ENCODE peak calls at places on chromosomes 7 and 10, in nine cellular contexts. W, Y, J, Q, H, A, P, K and C are unnamed samples.

GRCh38 chr7:87715511-87715910 is 87.3 kb downstream of the RUNDC3B start:
- DNase-seq in J (no peak), H (no peak), A (no peak), W (no peak), P (no peak), Q (no peak), K (no peak), Y (no peak), C (no peak)

GRCh38 chr10:69901623-69902505 is 100.2 kb downstream of the COL13A1 start:
- DNase-seq in P (peak; percentile 22), Q (peak; percentile 29), Y (peak; percentile 46), J (no peak), W (peak; percentile 11), A (no peak), H (peak; percentile 60), K (no peak), C (peak; percentile 50)

GRCh38 chr7:147911224-147911623 is 679.3 kb upstream of the C7orf33 start:
- DNase-seq in J (no peak), Y (no peak), A (no peak), Q (no peak), W (no peak), P (no peak), H (no peak), K (no peak), C (no peak)

GRCh38 chr7:95066736-95067530 is 159.5 kb downstream of the PPP1R9A start:
- DNase-seq in Q (no peak), H (peak; percentile 77), A (no peak), Y (no peak), P (peak; percentile 34), W (no peak), J (no peak), K (no peak), C (peak; percentile 69)

GRCh38 chr7:42945821-42946615 is 13.8 kb downstream of the MRPL32 start:
- DNase-seq in W (no peak), K (no peak), Q (no peak), A (no peak), Y (no peak), P (peak; percentile 51), J (no peak), H (peak; percentile 29), C (no peak)

GRCh38 chr7:149824748-149825566 is 13.2 kb upstream of the ZNF862 start:
- DNase-seq in P (no peak), K (peak; percentile 62), Y (no peak), W (no peak), A (no peak), J (no peak), H (no peak), Q (no peak), C (no peak)

GRCh38 chr7:37592366-37592765 is 91.2 kb upstream of the GPR141 start:
- DNase-seq in Y (no peak), H (no peak), W (no peak), Q (no peak), P (no peak), K (no peak), J (no peak), A (no peak), C (no peak)

GRCh38 chr10:75486591-75486990 is 55.2 kb downstream of the LRMDA start:
- DNase-seq in Q (no peak), A (no peak), Y (no peak), K (no peak), H (no peak), J (no peak), P (no peak), W (no peak), C (no peak)

GRCh38 chr10:49398000-49398861 is 2.3 kb upstream of the DRGX start:
- DNase-seq in A (peak; percentile 32), J (peak; percentile 74), H (peak; percentile 36), K (peak; percentile 87), Y (peak; percentile 54), Q (peak; percentile 23), W (no peak), P (peak; percentile 20), C (no peak)

GRCh38 chr10:72697711-72698110 is 5.8 kb downstream of the MCU start:
- DNase-seq in Y (no peak), P (no peak), Q (no peak), H (peak; percentile 65), A (no peak), W (no peak), K (no peak), J (no peak), C (no peak)

GRCh38 chr7:4196121-4196819 is 485.8 kb upstream of the FOXK1 start:
- DNase-seq in P (no peak), K (no peak), J (no peak), H (no peak), Y (no peak), Q (no peak), W (no peak), A (no peak), C (no peak)

GRCh38 chr7:152436279-152437147 is 710 bp upstream of the KMT2C start:
- DNase-seq in W (peak; percentile 68), Y (peak; percentile 96), J (peak; percentile 92), P (peak; percentile 91), H (peak; percentile 90), A (peak; percentile 90), Q (peak; percentile 87), K (peak; percentile 96), C (peak; percentile 93)

GRCh38 chr7:21916629-21917028 is 29.1 kb downstream of the CDCA7L start:
- DNase-seq in W (no peak), H (no peak), J (no peak), K (no peak), P (no peak), Q (no peak), A (no peak), Y (no peak), C (no peak)

GRCh38 chr7:138934861-138935260 is 46.3 kb downstream of the KIAA1549 start:
- DNase-seq in A (no peak), P (peak; percentile 95), H (peak; percentile 85), K (no peak), W (no peak), J (no peak), Q (no peak), Y (no peak), C (no peak)

GRCh38 chr10:121578298-121578697 is 19.9 kb downstream of the FGFR2 start:
- DNase-seq in J (no peak), A (no peak), Q (no peak), Y (no peak), H (no peak), W (no peak), K (no peak), P (no peak), C (no peak)

GRCh38 chr7:99642099-99642498 is 25.4 kb downstream of the ZSCAN25 start:
- DNase-seq in Q (no peak), H (no peak), W (no peak), Y (no peak), J (no peak), A (no peak), P (no peak), K (no peak), C (no peak)

GRCh38 chr10:96496281-96496925 is 17.3 kb downstream of the TLL2 start:
- DNase-seq in K (no peak), Q (no peak), J (no peak), A (no peak), Y (no peak), W (no peak), H (no peak), P (peak; percentile 20), C (peak; percentile 37)

GRCh38 chr7:16847381-16847860 is 34.4 kb downstream of the AGR3 start:
- DNase-seq in A (no peak), J (no peak), Q (no peak), Y (no peak), K (no peak), W (no peak), P (peak; percentile 13), H (peak; percentile 13), C (peak; percentile 84)

GRCh38 chr7:5283421-5284303 is 919 bp downstream of the SLC29A4 start:
- DNase-seq in P (peak; percentile 28), H (peak; percentile 24), Q (no peak), J (no peak), A (no peak), K (no peak), W (no peak), Y (no peak), C (no peak)

GRCh38 chr10:2111936-2112335 is 374.6 kb upstream of the ADARB2 start:
- DNase-seq in Q (no peak), Y (no peak), A (no peak), P (peak; percentile 100), J (no peak), K (no peak), W (no peak), H (no peak), C (no peak)

GRCh38 chr10:99331207-99331803 is 2.1 kb downstream of the CNNM1 start:
- DNase-seq in W (no peak), A (no peak), Q (no peak), P (no peak), J (no peak), K (no peak), Y (no peak), H (no peak), C (no peak)

GRCh38 chr10:14185501-14186045 is 145.2 kb downstream of the FRMD4A start:
- DNase-seq in J (peak; percentile 62), A (no peak), Y (no peak), Q (no peak), W (peak; percentile 83), K (no peak), P (peak; percentile 100), H (peak; percentile 82), C (peak; percentile 70)

GRCh38 chr7:42639930-42640329 is 271.9 kb downstream of the C7orf25 start:
- DNase-seq in A (no peak), P (peak; percentile 26), K (no peak), H (no peak), W (no peak), Q (no peak), J (no peak), Y (no peak), C (no peak)

GRCh38 chr7:150965273-150965830 is 12.8 kb downstream of the KCNH2 start:
- DNase-seq in A (no peak), H (no peak), Y (no peak), K (no peak), W (no peak), Q (no peak), J (no peak), P (no peak), C (no peak)

GRCh38 chr10:13158401-13158800 is 3.0 kb upstream of the MCM10 start:
- DNase-seq in Q (no peak), P (no peak), J (no peak), W (no peak), H (no peak), Y (peak; percentile 18), A (peak; percentile 29), K (no peak), C (no peak)

GRCh38 chr10:21746118-21746517 is 212.1 kb downstream of the MLLT10 start:
- DNase-seq in A (no peak), J (no peak), Y (no peak), W (no peak), H (no peak), Q (no peak), K (no peak), P (no peak), C (no peak)

GRCh38 chr7:65503434-65504152 is 129.9 kb downstream of the ZNF92 start:
- DNase-seq in W (no peak), Y (no peak), P (no peak), J (no peak), K (no peak), H (no peak), A (no peak), Q (no peak), C (no peak)

GRCh38 chr7:33185786-33186185 is 56.4 kb downstream of the BBS9 start:
- DNase-seq in Q (no peak), Y (no peak), P (peak; percentile 63), H (peak; percentile 60), J (no peak), W (peak; percentile 10), A (no peak), K (no peak), C (peak; percentile 68)